ENCODE peak calls at places on chromosomes 1 and 21, in six cellular contexts. N is fibroblast of mammary gland, G is fibroblast of the aortic adventitia, X is heart left ventricle, T is heart right ventricle, F is pancreas. E is an unnamed sample.

GRCh38 chr1:234322979-234323378 is 50.3 kb upstream of the COA6 start:
- DNase-seq in N (peak), G (peak), X (no peak), T (no peak), F (no peak), E (no peak)

GRCh38 chr1:154420172-154420571 is 15.0 kb downstream of the IL6R start:
- DNase-seq in N (peak), G (peak), X (peak), T (peak), F (peak), E (peak)

GRCh38 chr1:83632906-83633305 is 366.0 kb downstream of the TTLL7 start:
- DNase-seq in N (no peak), G (no peak), X (no peak), T (no peak), F (no peak), E (no peak)

GRCh38 chr1:18951416-18951815 is 5.1 kb downstream of the IFFO2 start:
- DNase-seq in N (no peak), G (no peak), X (peak), T (no peak), F (no peak), E (no peak)

GRCh38 chr1:25955553-25955952 is 42.3 kb downstream of the PAFAH2 start:
- DNase-seq in N (no peak), G (no peak), X (no peak), T (no peak), F (no peak), E (no peak)

GRCh38 chr21:29033871-29034270 is 9.4 kb downstream of the USP16 start:
- DNase-seq in N (no peak), G (no peak), X (no peak), T (no peak), F (no peak), E (no peak)

GRCh38 chr1:168260393-168260792 is 20.3 kb upstream of the TBX19 start:
- DNase-seq in N (no peak), G (no peak), X (no peak), T (no peak), F (no peak), E (no peak)

GRCh38 chr1:87915771-87916170 is 587.1 kb downstream of the LMO4 start:
- DNase-seq in N (peak), G (no peak), X (no peak), T (no peak), F (no peak), E (no peak)

GRCh38 chr1:159055181-159055621 is 21.4 kb downstream of the AIM2 start:
- DNase-seq in N (no peak), G (no peak), X (no peak), T (no peak), F (no peak), E (no peak)

GRCh38 chr1:226688056-226688748 is 50.9 kb downstream of the ITPKB start:
- DNase-seq in N (no peak), G (no peak), X (no peak), T (no peak), F (no peak), E (no peak)

GRCh38 chr1:226661965-226662364 is 77.1 kb downstream of the ITPKB start:
- DNase-seq in N (peak), G (peak), X (peak), T (no peak), F (no peak), E (no peak)

GRCh38 chr1:114258074-114258473 is 104.4 kb upstream of the SYT6 start:
- DNase-seq in N (no peak), G (no peak), X (no peak), T (no peak), F (no peak), E (no peak)

GRCh38 chr21:18522181-18522771 is 118.7 kb upstream of the TMPRSS15 start:
- DNase-seq in N (no peak), G (peak), X (no peak), T (no peak), F (no peak), E (no peak)
- TF ChIP-seq CTCF in N (no peak), G (no peak), X (peak), T (peak), F (no peak), E (no peak)

GRCh38 chr1:30801826-30802198 is 44.2 kb upstream of the LAPTM5 start:
- DNase-seq in N (peak), G (peak), X (peak), T (peak), F (peak), E (no peak)
- H3K4me3 ChIP-seq in N (no peak), G (no peak), X (no peak), T (no peak), F (no peak), E (no peak)

GRCh38 chr1:44808938-44809917 is 905 bp downstream of the BTBD19 start:
- DNase-seq in N (peak), G (peak), X (peak), T (peak), F (peak), E (no peak)
- TF ChIP-seq CTCF in N (peak), G (no peak), X (peak), T (peak), F (no peak), E (no peak)

DNA sequence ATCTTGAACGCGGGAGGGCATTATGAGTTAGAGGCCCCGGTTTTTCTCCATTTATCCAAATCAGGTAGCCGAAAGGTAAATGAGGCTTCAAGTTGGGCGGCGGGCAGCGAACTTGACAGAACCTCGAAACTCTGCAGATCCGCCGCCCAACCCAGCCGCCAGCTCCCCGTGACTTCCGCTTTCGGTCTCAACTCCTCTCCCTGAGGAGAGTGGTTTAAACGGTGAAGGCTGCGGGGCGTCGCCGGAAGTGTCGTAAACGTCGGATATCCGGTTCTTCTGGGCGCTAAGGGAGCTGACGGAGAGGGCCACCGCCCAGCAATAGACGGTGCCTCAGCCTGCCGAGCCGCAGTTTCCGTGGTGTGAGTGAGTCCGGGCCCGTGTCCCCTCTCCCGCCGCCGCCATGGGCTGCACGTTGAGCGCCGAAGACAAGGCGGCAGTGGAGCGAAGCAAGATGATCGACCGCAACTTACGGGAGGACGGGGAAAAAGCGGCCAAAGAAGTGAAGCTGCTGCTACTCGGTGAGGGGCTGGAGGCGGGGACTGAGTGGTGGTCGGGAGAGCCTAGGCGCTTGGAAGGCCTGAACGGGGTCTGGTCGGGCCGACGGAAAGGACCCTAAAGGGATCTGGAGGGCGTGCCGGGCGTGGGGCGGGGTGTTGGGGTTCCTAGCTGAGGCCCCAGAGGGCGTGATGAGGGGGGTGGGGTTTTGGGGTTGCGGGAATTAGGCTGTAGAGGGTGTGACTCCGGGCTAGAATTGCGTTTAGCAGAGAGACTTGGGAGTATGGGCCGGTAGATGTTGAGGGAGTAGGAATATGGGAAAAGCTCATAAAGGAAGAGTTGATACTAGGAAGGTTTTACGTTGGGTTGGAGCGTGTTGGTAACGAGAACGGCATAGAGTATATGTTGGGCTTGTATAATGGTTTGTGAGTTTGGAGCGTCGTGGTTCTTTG is at the start of gene GNAI3:
- DNase-seq in N (peak), G (peak), X (peak), T (peak), F (peak), E (peak)
- H3K4me3 ChIP-seq in N (peak), G (peak), X (peak), T (peak), F (peak), E (peak)

GRCh38 chr1:217048104-217048707 is 325.0 kb upstream of the ESRRG start:
- DNase-seq in N (no peak), G (peak), X (no peak), T (no peak), F (no peak), E (no peak)
- TF ChIP-seq CTCF in N (peak), G (peak), X (no peak), T (no peak), F (no peak), E (peak)

E was measured in HFF-Myc.